ENCODE peak calls at places on chromosome 4, in eight cellular contexts. G, Z, O, H, C, L, D and V are unnamed samples.

GRCh38 chr4:47110670-47111069 is 79.3 kb downstream of the GABRB1 start:
- DNase-seq in G (no peak), Z (no peak), O (no peak), H (no peak), C (no peak), L (no peak), D (no peak), V (no peak)

GRCh38 chr4:28256295-28256694 is 1395.7 kb downstream of the STIM2 start:
- DNase-seq in G (no peak), Z (no peak), O (no peak), H (no peak), C (no peak), L (no peak), D (no peak), V (no peak)

GRCh38 chr4:145217339-145217738 is 37.0 kb upstream of the OTUD4 start:
- DNase-seq in G (no peak), Z (peak; percentile 10), O (no peak), H (no peak), C (no peak), L (no peak), D (no peak), V (no peak)

GRCh38 chr4:25350561-25350960 is 26.5 kb upstream of the ANAPC4 start:
- DNase-seq in G (peak; percentile 32), Z (no peak), O (no peak), H (no peak), C (no peak), L (no peak), D (no peak), V (no peak)

GRCh38 chr4:108762559-108763225 is at the start of gene ETNPPL:
- DNase-seq in G (peak; percentile 21), Z (peak; percentile 20), O (peak; percentile 65), H (peak; percentile 65), C (no peak), L (no peak), D (peak; percentile 36), V (peak; percentile 9)

GRCh38 chr4:23033796-23034195 is 341.1 kb downstream of the GBA3 start:
- DNase-seq in G (peak; percentile 89), Z (no peak), O (no peak), H (no peak), C (no peak), L (no peak), D (no peak), V (no peak)

GRCh38 chr4:26321326-26322276 is 787 bp downstream of the RBPJ start:
- DNase-seq in G (peak; percentile 39), Z (peak; percentile 41), O (peak; percentile 73), H (no peak), C (peak; percentile 63), L (peak; percentile 41), D (peak; percentile 57), V (peak; percentile 52)

GRCh38 chr4:165440415-165440882 is 61.6 kb downstream of the CPE start:
- DNase-seq in G (peak; percentile 90), Z (peak; percentile 10), O (no peak), H (no peak), C (no peak), L (peak; percentile 63), D (no peak), V (peak; percentile 54)

GRCh38 chr4:76939184-76939583 is 10.4 kb upstream of the SEPTIN11 start:
- DNase-seq in G (no peak), Z (no peak), O (no peak), H (no peak), C (no peak), L (no peak), D (no peak), V (no peak)

GRCh38 chr4:23685481-23685880 is 204.4 kb downstream of the PPARGC1A start:
- DNase-seq in G (no peak), Z (no peak), O (no peak), H (no peak), C (no peak), L (no peak), D (no peak), V (no peak)

GRCh38 chr4:14749910-14750309 is 252.4 kb upstream of the CPEB2 start:
- DNase-seq in G (peak; percentile 5), Z (no peak), O (peak; percentile 60), H (peak; percentile 57), C (no peak), L (no peak), D (no peak), V (peak; percentile 7)

GRCh38 chr4:128819082-128819742 is 9.7 kb downstream of the JADE1 start:
- DNase-seq in G (peak; percentile 58), Z (no peak), O (no peak), H (no peak), C (no peak), L (peak; percentile 33), D (no peak), V (no peak)

DNA sequence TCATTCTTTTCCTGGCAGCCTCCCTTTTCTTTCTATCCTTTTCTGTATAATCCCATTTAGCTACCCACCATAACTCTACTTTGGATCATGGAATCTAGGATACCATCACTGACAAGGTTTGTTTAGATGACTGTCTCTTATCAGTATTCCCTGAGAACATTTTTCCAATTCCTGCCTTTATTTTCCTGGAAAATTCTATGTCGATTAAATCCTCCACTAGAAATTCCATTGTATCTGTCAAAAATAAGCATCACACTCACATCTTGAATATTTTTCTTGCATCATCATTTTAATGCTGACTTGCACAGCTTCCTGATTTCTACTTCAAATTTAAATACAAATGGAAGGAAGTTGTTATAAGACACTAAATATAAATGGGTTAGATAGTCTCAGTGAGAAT is 20.2 kb downstream of the TRIM2 start:
- DNase-seq in G (no peak), Z (no peak), O (no peak), H (no peak), C (no peak), L (no peak), D (no peak), V (no peak)
- H3K27me3 ChIP-seq in G (no peaks in the 10 kb centered on the region), Z (no peaks in the 10 kb centered on the region), O (no peaks in the 10 kb centered on the region), H (no peaks in the 10 kb centered on the region), C (no peaks in the 10 kb centered on the region), L (no peaks in the 10 kb centered on the region), D (no peaks in the 10 kb centered on the region), V (no peaks in the 10 kb centered on the region)

GRCh38 chr4:112514449-112515277 is 1.3 kb downstream of the NEUROG2 start:
- DNase-seq in G (no peak), Z (no peak), O (no peak), H (no peak), C (no peak), L (no peak), D (no peak), V (peak; percentile 15)
- H3K27me3 ChIP-seq in G (peaks cover 83% of the 10 kb centered on the region), Z (peaks cover 79% of the 10 kb centered on the region), O (peaks cover 98% of the 10 kb centered on the region), H (peaks cover 43% of the 10 kb centered on the region), C (peaks cover 89% of the 10 kb centered on the region), L (peaks cover 83% of the 10 kb centered on the region), D (no peaks in the 10 kb centered on the region), V (peaks cover 57% of the 10 kb centered on the region)

GRCh38 chr4:10159671-10160070 is 43.1 kb upstream of the WDR1 start:
- DNase-seq in G (no peak), Z (no peak), O (no peak), H (no peak), C (no peak), L (no peak), D (no peak), V (no peak)
- H3K27me3 ChIP-seq in G (peaks cover 2% of the 10 kb centered on the region), Z (peaks cover 4% of the 10 kb centered on the region), O (no peaks in the 10 kb centered on the region), H (no peaks in the 10 kb centered on the region), C (no peaks in the 10 kb centered on the region), L (peaks cover 15% of the 10 kb centered on the region), D (no peaks in the 10 kb centered on the region), V (no peaks in the 10 kb centered on the region)

DNA sequence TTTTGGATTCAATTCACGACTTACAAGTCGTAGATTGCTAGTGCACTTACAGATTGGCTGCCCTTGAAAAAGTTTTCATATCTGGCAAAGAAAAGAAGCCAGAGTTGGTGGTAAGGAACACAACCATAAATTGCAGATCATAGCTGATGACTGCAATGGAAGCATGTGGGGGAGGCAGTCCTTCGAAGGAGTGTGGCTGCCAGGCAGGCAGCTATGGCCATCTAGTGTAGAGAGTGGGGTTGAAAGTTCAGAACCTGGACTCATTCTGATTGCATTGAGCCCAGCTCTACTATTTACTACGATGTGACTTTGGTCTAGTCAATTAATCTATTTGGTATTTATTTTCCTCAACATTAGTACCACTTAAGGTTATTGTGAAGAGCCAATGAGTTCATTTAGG is 4.5 kb downstream of the GPM6A start:
- DNase-seq in G (no peak), Z (no peak), O (no peak), H (no peak), C (no peak), L (no peak), D (no peak), V (peak; percentile 17)
- H3K27me3 ChIP-seq in G (no peaks in the 10 kb centered on the region), Z (no peaks in the 10 kb centered on the region), O (no peaks in the 10 kb centered on the region), H (no peaks in the 10 kb centered on the region), C (no peaks in the 10 kb centered on the region), L (no peaks in the 10 kb centered on the region), D (no peaks in the 10 kb centered on the region), V (peaks cover 18% of the 10 kb centered on the region)